ENCODE peak calls at places on chromosomes 2 and 18, in nine cellular contexts. B is right atrium auricular region; F is T-helper 1 cell; M is LHCN-M2; O is NCI-H510A treated with DMSO at 0.1 percent for 48 hours; H is fibroblast of mammary gland; L is mucosa of gallbladder; D is activated naive CD4-positive, alpha-beta T cell; Z is tibial nerve. R is an unnamed sample.

GRCh38 chr18:79903071-79903635 is 48.3 kb downstream of the SLC66A2 start:
- DNase-seq in B (peak), F (no peak), M (no peak), O (no peak), H (no peak), L (peak), D (no peak), Z (no peak), R (no peak)

GRCh38 chr2:67437132-67437531 is 40.0 kb downstream of the ETAA1 start:
- DNase-seq in B (no peak), F (no peak), M (no peak), O (no peak), H (no peak), L (no peak), D (no peak), Z (no peak), R (no peak)

GRCh38 chr2:174949988-174950687 is 55.0 kb downstream of the CHN1 start:
- DNase-seq in B (no peak), F (no peak), M (no peak), O (no peak), H (no peak), L (no peak), D (no peak), Z (no peak), R (no peak)

GRCh38 chr2:105498281-105498846 is 99.5 kb upstream of the FHL2 start:
- DNase-seq in B (no peak), F (no peak), M (no peak), O (no peak), H (no peak), L (no peak), D (no peak), Z (no peak), R (no peak)

GRCh38 chr2:233252227-233252626 is 754 bp downstream of the ATG16L1 start:
- DNase-seq in B (no peak), F (no peak), M (no peak), O (no peak), H (no peak), L (no peak), D (no peak), Z (no peak), R (no peak)

GRCh38 chr2:55157474-55157884 is 74.6 kb downstream of the CLHC1 start:
- DNase-seq in B (no peak), F (no peak), M (peak), O (no peak), H (peak), L (no peak), D (no peak), Z (no peak), R (peak)

GRCh38 chr2:145623136-145623535 is 1103.2 kb upstream of the ZEB2 start:
- DNase-seq in B (no peak), F (no peak), M (peak), O (no peak), H (peak), L (no peak), D (no peak), Z (no peak), R (peak)

GRCh38 chr2:149394864-149395263 is 64.5 kb downstream of the LYPD6 start:
- DNase-seq in B (no peak), F (no peak), M (peak), O (no peak), H (no peak), L (peak), D (no peak), Z (no peak), R (no peak)

GRCh38 chr2:28342081-28342967 is 50.3 kb upstream of the FOSL2 start:
- DNase-seq in B (peak), F (no peak), M (peak), O (no peak), H (peak), L (peak), D (no peak), Z (peak), R (peak)

GRCh38 chr2:109382236-109382930 is 231.4 kb downstream of the SEPTIN10 start:
- DNase-seq in B (no peak), F (no peak), M (no peak), O (no peak), H (no peak), L (no peak), D (no peak), Z (no peak), R (no peak)

GRCh38 chr18:69995774-69996173 is 48.1 kb upstream of the CD226 start:
- DNase-seq in B (no peak), F (no peak), M (no peak), O (no peak), H (no peak), L (no peak), D (no peak), Z (no peak), R (no peak)

GRCh38 chr2:24489942-24490673 is 946 bp upstream of the NCOA1 start:
- DNase-seq in B (no peak), F (no peak), M (peak), O (peak), H (peak), L (peak), D (no peak), Z (peak), R (no peak)

GRCh38 chr2:219542931-219543595 is 546 bp downstream of the CHPF start:
- DNase-seq in B (no peak), F (no peak), M (peak), O (no peak), H (peak), L (no peak), D (no peak), Z (no peak), R (peak)

GRCh38 chr2:109517118-109517889 is 96.5 kb downstream of the SEPTIN10 start:
- DNase-seq in B (no peak), F (no peak), M (no peak), O (no peak), H (no peak), L (no peak), D (no peak), Z (no peak), R (no peak)

GRCh38 chr2:67013821-67014220 is 383.3 kb upstream of the ETAA1 start:
- DNase-seq in B (no peak), F (no peak), M (no peak), O (no peak), H (no peak), L (no peak), D (no peak), Z (no peak), R (no peak)

GRCh38 chr18:78970774-78971333 is 8.8 kb upstream of the SALL3 start:
- DNase-seq in B (no peak), F (no peak), M (no peak), O (no peak), H (no peak), L (no peak), D (no peak), Z (no peak), R (no peak)

GRCh38 chr2:48131503-48132293 is 225.4 kb upstream of the FBXO11 start:
- DNase-seq in B (no peak), F (no peak), M (peak), O (no peak), H (peak), L (no peak), D (no peak), Z (no peak), R (peak)

GRCh38 chr2:86788172-86788571 is 2.5 kb downstream of the CD8A start:
- DNase-seq in B (no peak), F (no peak), M (no peak), O (no peak), H (no peak), L (no peak), D (no peak), Z (no peak), R (no peak)

GRCh38 chr18:48787523-48788151 is 163.1 kb downstream of the SMAD7 start:
- DNase-seq in B (no peak), F (no peak), M (no peak), O (no peak), H (no peak), L (no peak), D (no peak), Z (no peak), R (no peak)

GRCh38 chr18:70468861-70469570 is 180.2 kb downstream of the SOCS6 start:
- DNase-seq in B (no peak), F (no peak), M (no peak), O (no peak), H (no peak), L (no peak), D (no peak), Z (no peak), R (no peak)

GRCh38 chr2:218229239-218229638 is 12.2 kb downstream of the ARPC2 start:
- DNase-seq in B (no peak), F (peak), M (peak), O (no peak), H (peak), L (peak), D (no peak), Z (no peak), R (peak)

GRCh38 chr2:204108301-204108700 is 171.7 kb downstream of the ICOS start:
- DNase-seq in B (no peak), F (peak), M (peak), O (no peak), H (peak), L (no peak), D (peak), Z (peak), R (no peak)

GRCh38 chr2:19786408-19787058 is 115.2 kb downstream of the TTC32 start:
- DNase-seq in B (no peak), F (no peak), M (peak), O (no peak), H (peak), L (no peak), D (no peak), Z (no peak), R (peak)

R was measured in fibroblast of gingiva.